ENCODE peak calls at places on chromosome 17, in seven cellular contexts. U, F, W, D, I, X and P are unnamed samples.

GRCh38 chr17:27430383-27430840 is 25.8 kb upstream of the KSR1 start:
- DNase-seq in U (no peak), F (no peak), W (no peak), D (no peak), I (no peak), X (no peak), P (no peak)

GRCh38 chr17:55334285-55334684 is 69.5 kb downstream of the HLF start:
- DNase-seq in U (no peak), F (no peak), W (no peak), D (no peak), I (no peak), X (no peak), P (no peak)

GRCh38 chr17:33778505-33779398 is 476.3 kb upstream of the CCL2 start:
- DNase-seq in U (peak), F (no peak), W (peak), D (no peak), I (no peak), X (peak), P (no peak)

GRCh38 chr17:38663125-38663751 is 11.5 kb downstream of the EPOP start:
- DNase-seq in U (peak), F (peak), W (peak), D (peak), I (no peak), X (peak), P (peak)

GRCh38 chr17:81519284-81520020 is 6.9 kb upstream of the ACTG1 start:
- DNase-seq in U (peak), F (peak), W (no peak), D (no peak), I (no peak), X (no peak), P (no peak)

GRCh38 chr17:77597421-77598240 is 360.9 kb upstream of the TNRC6C start:
- DNase-seq in U (no peak), F (no peak), W (no peak), D (no peak), I (no peak), X (no peak), P (no peak)

GRCh38 chr17:82387577-82388106 is 16.1 kb downstream of the UTS2R start:
- DNase-seq in U (no peak), F (no peak), W (no peak), D (no peak), I (no peak), X (no peak), P (no peak)

GRCh38 chr17:4972752-4973151 is 5.1 kb upstream of the SPAG7 start:
- DNase-seq in U (no peak), F (no peak), W (no peak), D (no peak), I (no peak), X (no peak), P (no peak)

GRCh38 chr17:39663340-39663687 is 1.8 kb upstream of the TCAP start:
- DNase-seq in U (no peak), F (no peak), W (no peak), D (no peak), I (no peak), X (no peak), P (no peak)

GRCh38 chr17:4607773-4608187 is 23.5 kb downstream of the SMTNL2 start:
- DNase-seq in U (no peak), F (no peak), W (no peak), D (no peak), I (no peak), X (no peak), P (no peak)

GRCh38 chr17:51709867-51710266 is 448.6 kb downstream of the CA10 start:
- DNase-seq in U (no peak), F (no peak), W (no peak), D (no peak), I (no peak), X (no peak), P (no peak)

GRCh38 chr17:43092891-43093290 is 32.3 kb downstream of the BRCA1 start:
- DNase-seq in U (no peak), F (no peak), W (no peak), D (no peak), I (no peak), X (no peak), P (no peak)

GRCh38 chr17:6455321-6455705 is 11.1 kb downstream of the PIMREG start:
- DNase-seq in U (peak), F (peak), W (no peak), D (peak), I (no peak), X (no peak), P (no peak)

GRCh38 chr17:74694081-74694480 is 18.6 kb downstream of the CD300LF start:
- DNase-seq in U (no peak), F (no peak), W (no peak), D (no peak), I (no peak), X (no peak), P (no peak)

GRCh38 chr17:57422574-57423164 is 166.3 kb downstream of the MSI2 start:
- DNase-seq in U (peak), F (no peak), W (no peak), D (no peak), I (no peak), X (no peak), P (no peak)

GRCh38 chr17:7354262-7354781 is 634 bp upstream of the TMEM95 start:
- DNase-seq in U (peak), F (no peak), W (no peak), D (no peak), I (no peak), X (no peak), P (no peak)

GRCh38 chr17:20022701-20023100 is 13.5 kb downstream of the SPECC1 start:
- DNase-seq in U (no peak), F (no peak), W (no peak), D (no peak), I (no peak), X (no peak), P (no peak)

GRCh38 chr17:70886648-70887047 is 717.3 kb downstream of the KCNJ2 start:
- DNase-seq in U (no peak), F (no peak), W (no peak), D (no peak), I (no peak), X (no peak), P (no peak)